ENCODE peak calls at places on chromosomes 7 and 10, in eight cellular contexts. G is stimulated activated CD8-positive, alpha-beta memory T cell treated with anti-CD3 and anti-CD28 coated beads, Interleukin-2, amount 100 ng/mL, for 1 hour; R is anterior cingulate cortex; X is ureter; Y is activated effector memory CD4-positive, alpha-beta T cell treated with Interleukin-2 at 50 U/mL for 16 hours; A is substantia nigra; D is EH; B is left cardiac atrium. F is an unnamed sample.

GRCh38 chr10:44382131-44382858 is 2.6 kb downstream of the CXCL12 start:
- DNase-seq in G (no peak), R (no peak), X (peak), Y (no peak), A (no peak), D (no peak), B (peak), F (no peak)

GRCh38 chr10:49361735-49362568 is 33.9 kb downstream of the DRGX start:
- DNase-seq in G (no peak), R (no peak), X (no peak), Y (no peak), A (no peak), D (no peak), B (no peak), F (no peak)

GRCh38 chr7:151404216-151405011 is 5.4 kb downstream of the WDR86 start:
- DNase-seq in G (no peak), R (no peak), X (no peak), Y (peak), A (no peak), D (peak), B (peak), F (peak)

GRCh38 chr7:18040196-18040595 is 12.6 kb upstream of the PRPS1L1 start:
- DNase-seq in G (no peak), R (no peak), X (no peak), Y (no peak), A (no peak), D (peak), B (no peak), F (peak)

GRCh38 chr10:124091646-124092269 is 1.6 kb downstream of the CHST15 start:
- DNase-seq in G (no peak), R (no peak), X (no peak), Y (no peak), A (peak), D (peak), B (peak), F (peak)

GRCh38 chr10:112360308-112361270 is 13.3 kb upstream of the ACSL5 start:
- DNase-seq in G (no peak), R (no peak), X (no peak), Y (no peak), A (no peak), D (peak), B (peak), F (peak)

GRCh38 chr7:18873674-18874341 is 243.6 kb downstream of the TWIST1 start:
- DNase-seq in G (no peak), R (no peak), X (no peak), Y (no peak), A (no peak), D (peak), B (no peak), F (peak)

GRCh38 chr10:95236068-95236903 is 42.2 kb downstream of the ACSM6 start:
- DNase-seq in G (no peak), R (no peak), X (no peak), Y (no peak), A (no peak), D (peak), B (no peak), F (peak)

GRCh38 chr10:9331583-9332008 is 1277.1 kb downstream of the GATA3 start:
- DNase-seq in G (no peak), R (peak), X (no peak), Y (no peak), A (no peak), D (peak), B (no peak), F (peak)

GRCh38 chr7:935321-936130 is 19.0 kb downstream of the ADAP1 start:
- DNase-seq in G (no peak), R (no peak), X (no peak), Y (no peak), A (no peak), D (no peak), B (peak), F (no peak)

GRCh38 chr10:116296358-116296757 is 23.4 kb upstream of the GFRA1 start:
- DNase-seq in G (no peak), R (no peak), X (no peak), Y (no peak), A (no peak), D (peak), B (no peak), F (no peak)

GRCh38 chr10:32961892-32962369 is 3.9 kb upstream of the ITGB1 start:
- DNase-seq in G (no peak), R (peak), X (no peak), Y (no peak), A (no peak), D (peak), B (no peak), F (peak)

GRCh38 chr10:49309691-49310371 is 10.9 kb downstream of the C10orf71 start:
- DNase-seq in G (no peak), R (peak), X (no peak), Y (peak), A (peak), D (no peak), B (no peak), F (no peak)

GRCh38 chr7:96344236-96344635 is 22.3 kb upstream of the SLC25A13 start:
- DNase-seq in G (no peak), R (no peak), X (no peak), Y (no peak), A (no peak), D (no peak), B (no peak), F (no peak)

GRCh38 chr10:88184543-88185297 is 321.3 kb downstream of the PTEN start:
- DNase-seq in G (no peak), R (no peak), X (no peak), Y (no peak), A (no peak), D (no peak), B (no peak), F (no peak)

GRCh38 chr10:4650572-4650971 is 175.4 kb upstream of the AKR1E2 start:
- DNase-seq in G (no peak), R (no peak), X (peak), Y (no peak), A (no peak), D (peak), B (no peak), F (peak)

GRCh38 chr10:86635402-86635801 is 18.9 kb upstream of the OPN4 start:
- DNase-seq in G (no peak), R (no peak), X (no peak), Y (no peak), A (no peak), D (peak), B (no peak), F (peak)

GRCh38 chr7:92058040-92058439 is 76.2 kb downstream of the CYP51A1 start:
- DNase-seq in G (no peak), R (no peak), X (no peak), Y (no peak), A (no peak), D (no peak), B (no peak), F (no peak)

GRCh38 chr10:102729090-102730026 is 14.4 kb upstream of the WBP1L start:
- DNase-seq in G (peak), R (peak), X (peak), Y (peak), A (peak), D (peak), B (peak), F (peak)

GRCh38 chr10:88557659-88558058 is 25.5 kb downstream of the RNLS start:
- DNase-seq in G (no peak), R (no peak), X (no peak), Y (no peak), A (no peak), D (peak), B (no peak), F (peak)

GRCh38 chr7:133009853-133010252 is 72.0 kb downstream of the CHCHD3 start:
- DNase-seq in G (no peak), R (no peak), X (no peak), Y (no peak), A (no peak), D (peak), B (no peak), F (no peak)

GRCh38 chr10:78532480-78533046 is 498.9 kb downstream of the RPS24 start:
- DNase-seq in G (no peak), R (no peak), X (no peak), Y (no peak), A (no peak), D (no peak), B (no peak), F (no peak)

GRCh38 chr10:34911661-34912205 is 96.6 kb upstream of the PARD3 start:
- DNase-seq in G (no peak), R (no peak), X (no peak), Y (no peak), A (no peak), D (peak), B (no peak), F (no peak)

GRCh38 chr10:11011966-11012365 is 5.7 kb upstream of the CELF2 start:
- DNase-seq in G (no peak), R (no peak), X (no peak), Y (no peak), A (no peak), D (no peak), B (no peak), F (no peak)

GRCh38 chr10:33388805-33389204 is 54.3 kb upstream of the NRP1 start:
- DNase-seq in G (no peak), R (no peak), X (no peak), Y (no peak), A (no peak), D (no peak), B (no peak), F (no peak)

GRCh38 chr7:5699951-5700384 is 81.5 kb downstream of the RNF216 start:
- DNase-seq in G (peak), R (no peak), X (no peak), Y (peak), A (no peak), D (no peak), B (no peak), F (no peak)

GRCh38 chr7:49822862-49823261 is 49.4 kb downstream of the VWC2 start:
- DNase-seq in G (no peak), R (no peak), X (no peak), Y (no peak), A (no peak), D (no peak), B (no peak), F (no peak)

GRCh38 chr7:131250331-131250730 is 77.3 kb upstream of the MKLN1 start:
- DNase-seq in G (no peak), R (no peak), X (no peak), Y (no peak), A (no peak), D (no peak), B (no peak), F (no peak)

GRCh38 chr7:36287371-36288241 is 102.1 kb upstream of the ANLN start:
- DNase-seq in G (no peak), R (peak), X (no peak), Y (no peak), A (peak), D (no peak), B (no peak), F (no peak)

GRCh38 chr10:22103701-22104100 is 100.2 kb upstream of the DNAJC1 start:
- DNase-seq in G (no peak), R (no peak), X (no peak), Y (no peak), A (no peak), D (no peak), B (no peak), F (no peak)

GRCh38 chr10:43857206-43857952 is 208.7 kb upstream of the ZNF32 start:
- DNase-seq in G (no peak), R (no peak), X (no peak), Y (no peak), A (no peak), D (peak), B (peak), F (peak)

GRCh38 chr10:112183329-112184051 is at the start of gene GPAM:
- DNase-seq in G (peak), R (peak), X (peak), Y (peak), A (peak), D (peak), B (peak), F (peak)

GRCh38 chr7:1668486-1668931 is 1.6 kb upstream of the ELFN1 start:
- DNase-seq in G (no peak), R (no peak), X (peak), Y (no peak), A (no peak), D (no peak), B (peak), F (no peak)

GRCh38 chr10:51773681-51774080 is 74.3 kb upstream of the CSTF2T start:
- DNase-seq in G (no peak), R (no peak), X (no peak), Y (no peak), A (no peak), D (no peak), B (no peak), F (no peak)

GRCh38 chr7:134669845-134670373 is 23.3 kb downstream of the BPGM start:
- DNase-seq in G (peak), R (no peak), X (peak), Y (peak), A (no peak), D (peak), B (peak), F (peak)

GRCh38 chr7:131425992-131426391 is 98.3 kb downstream of the MKLN1 start:
- DNase-seq in G (no peak), R (peak), X (no peak), Y (no peak), A (peak), D (no peak), B (no peak), F (no peak)

GRCh38 chr10:132376394-132376851 is 20.6 kb upstream of the PWWP2B start:
- DNase-seq in G (no peak), R (no peak), X (no peak), Y (no peak), A (no peak), D (no peak), B (no peak), F (no peak)